ENCODE peak calls at places on chromosomes 12 and 14, in ten cellular contexts. Z, R, N, F, T, H, M, S, K and C are unnamed samples. For H3K9me3, the result is how much of the 10 kb centered on the place peaks cover.

GRCh38 chr14:68665792-68666195 is 127.1 kb downstream of the ZFP36L1 start:
- DNase-seq in Z (no peak), R (no peak), N (no peak), F (no peak), T (no peak), H (no peak), M (no peak), S (no peak), K (no peak), C (no peak)

GRCh38 chr14:64501326-64502171 is 2.1 kb downstream of the ZBTB25 start:
- DNase-seq in Z (peak), R (peak), N (no peak), F (peak), T (peak), H (peak), M (no peak), S (peak), K (peak), C (peak)

GRCh38 chr12:123506843-123507236 is 26.7 kb downstream of the RILPL1 start:
- DNase-seq in Z (no peak), R (no peak), N (no peak), F (no peak), T (no peak), H (no peak), M (no peak), S (no peak), K (no peak), C (no peak)

GRCh38 chr12:95073698-95074520 is 491 bp upstream of the NR2C1 start:
- DNase-seq in Z (no peak), R (no peak), N (no peak), F (no peak), T (no peak), H (no peak), M (peak), S (peak), K (no peak), C (no peak)

GRCh38 chr12:16520328-16520727 is 85.6 kb downstream of the LMO3 start:
- DNase-seq in Z (no peak), R (no peak), N (no peak), F (peak), T (no peak), H (no peak), M (no peak), S (no peak), K (no peak), C (no peak)

GRCh38 chr12:127108360-127109215 is 1158.4 kb upstream of the TMEM132C start:
- DNase-seq in Z (peak), R (no peak), N (peak), F (peak), T (peak), H (peak), M (peak), S (peak), K (peak), C (no peak)

GRCh38 chr12:40693503-40693863 is 1.2 kb downstream of the CNTN1 start:
- DNase-seq in Z (no peak), R (no peak), N (peak), F (no peak), T (no peak), H (no peak), M (peak), S (no peak), K (no peak), C (no peak)

GRCh38 chr12:54388214-54389138 is 3.9 kb upstream of the ZNF385A start:
- DNase-seq in Z (no peak), R (no peak), N (no peak), F (no peak), T (no peak), H (no peak), M (no peak), S (no peak), K (no peak), C (no peak)

GRCh38 chr14:35632276-35633071 is 98.5 kb downstream of the INSM2 start:
- DNase-seq in Z (no peak), R (no peak), N (no peak), F (peak), T (no peak), H (no peak), M (no peak), S (no peak), K (no peak), C (no peak)

GRCh38 chr14:81437226-81437625 is 37.1 kb upstream of the STON2 start:
- DNase-seq in Z (no peak), R (no peak), N (no peak), F (no peak), T (no peak), H (no peak), M (no peak), S (no peak), K (no peak), C (no peak)

GRCh38 chr14:37598085-37598972 is 2.9 kb downstream of the TTC6 start:
- DNase-seq in Z (no peak), R (peak), N (no peak), F (no peak), T (no peak), H (no peak), M (peak), S (no peak), K (no peak), C (no peak)

GRCh38 chr12:3054993-3055711 is 22.0 kb upstream of the TSPAN9 start:
- DNase-seq in Z (no peak), R (peak), N (no peak), F (no peak), T (no peak), H (no peak), M (no peak), S (no peak), K (no peak), C (peak)

GRCh38 chr14:103542545-103543088 is 13.6 kb downstream of the TRMT61A start:
- DNase-seq in Z (peak), R (peak), N (no peak), F (no peak), T (peak), H (no peak), M (peak), S (no peak), K (no peak), C (no peak)

GRCh38 chr14:44613061-44613712 is 106.1 kb upstream of the FSCB start:
- DNase-seq in Z (no peak), R (no peak), N (no peak), F (no peak), T (no peak), H (no peak), M (no peak), S (no peak), K (no peak), C (no peak)

GRCh38 chr12:31117203-31118011 is 43.7 kb downstream of the DDX11 start:
- DNase-seq in Z (no peak), R (peak), N (peak), F (peak), T (no peak), H (no peak), M (peak), S (peak), K (peak), C (no peak)

GRCh38 chr14:21095430-21096205 is 2.8 kb downstream of the ZNF219 start:
- DNase-seq in Z (no peak), R (no peak), N (no peak), F (peak), T (no peak), H (no peak), M (peak), S (no peak), K (no peak), C (no peak)

GRCh38 chr12:56725723-56726102 is 614 bp upstream of the NACA start:
- DNase-seq in Z (no peak), R (no peak), N (no peak), F (no peak), T (no peak), H (no peak), M (no peak), S (no peak), K (no peak), C (no peak)

GRCh38 chr12:54374555-54375257 is 9.8 kb downstream of the ZNF385A start:
- DNase-seq in Z (peak), R (peak), N (no peak), F (no peak), T (peak), H (no peak), M (peak), S (no peak), K (no peak), C (no peak)

GRCh38 chr14:101196051-101196450 is 292.5 kb upstream of the RTL1 start:
- DNase-seq in Z (no peak), R (no peak), N (no peak), F (no peak), T (no peak), H (no peak), M (no peak), S (no peak), K (no peak), C (no peak)

GRCh38 chr12:43835656-43836454 is at the start of gene TMEM117:
- DNase-seq in Z (peak), R (peak), N (peak), F (peak), T (peak), H (peak), M (peak), S (peak), K (peak), C (peak)

GRCh38 chr14:91414475-91415342 is 2.9 kb downstream of the CCDC88C start:
- DNase-seq in Z (no peak), R (no peak), N (no peak), F (no peak), T (no peak), H (no peak), M (peak), S (no peak), K (no peak), C (no peak)

GRCh38 chr12:22657538-22657937 is 32.6 kb downstream of the ETNK1 start:
- DNase-seq in Z (no peak), R (no peak), N (no peak), F (peak), T (no peak), H (no peak), M (no peak), S (no peak), K (no peak), C (no peak)

GRCh38 chr14:105143451-105144230 is 24.9 kb downstream of the JAG2 start:
- DNase-seq in Z (no peak), R (peak), N (no peak), F (no peak), T (no peak), H (no peak), M (peak), S (no peak), K (no peak), C (peak)

GRCh38 chr14:32709072-32709471 is 229.6 kb upstream of the NPAS3 start:
- DNase-seq in Z (no peak), R (no peak), N (no peak), F (peak), T (no peak), H (no peak), M (no peak), S (no peak), K (no peak), C (peak)

GRCh38 chr14:33938131-33938949 is 12.5 kb downstream of the EGLN3 start:
- DNase-seq in Z (peak), R (peak), N (peak), F (no peak), T (peak), H (peak), M (peak), S (peak), K (no peak), C (peak)

GRCh38 chr12:65630555-65630954 is 193.7 kb upstream of the HMGA2 start:
- DNase-seq in Z (no peak), R (no peak), N (no peak), F (no peak), T (no peak), H (no peak), M (no peak), S (no peak), K (no peak), C (no peak)

GRCh38 chr12:6074979-6075585 is 49.4 kb downstream of the VWF start:
- DNase-seq in Z (peak), R (no peak), N (no peak), F (no peak), T (peak), H (no peak), M (peak), S (no peak), K (no peak), C (no peak)

GRCh38 chr12:30867415-30867814 is 59.1 kb upstream of the TSPAN11 start:
- DNase-seq in Z (no peak), R (no peak), N (no peak), F (no peak), T (no peak), H (no peak), M (no peak), S (no peak), K (no peak), C (no peak)

GRCh38 chr12:121837680-121838079 is 21.0 kb downstream of the HPD start:
- DNase-seq in Z (no peak), R (no peak), N (no peak), F (no peak), T (no peak), H (no peak), M (no peak), S (no peak), K (no peak), C (no peak)
- H3K27ac ChIP-seq in Z (no peak), R (no peak), N (no peak), F (no peak), T (no peak), H (no peak), M (no peak), S (no peak), K (no peak), C (no peak)

GRCh38 chr12:63042646-63043045 is 107.7 kb upstream of the PPM1H start:
- DNase-seq in Z (no peak), R (no peak), N (no peak), F (peak), T (no peak), H (no peak), M (no peak), S (no peak), K (no peak), C (no peak)

GRCh38 chr12:63040526-63041220 is 105.7 kb upstream of the PPM1H start:
- DNase-seq in Z (no peak), R (no peak), N (no peak), F (no peak), T (no peak), H (no peak), M (no peak), S (no peak), K (no peak), C (no peak)

GRCh38 chr12:63041601-63042000 is 106.7 kb upstream of the PPM1H start:
- DNase-seq in Z (no peak), R (no peak), N (no peak), F (no peak), T (no peak), H (no peak), M (no peak), S (no peak), K (no peak), C (no peak)

GRCh38 chr12:63047146-63047545 is 103.9 kb downstream of the AVPR1A start:
- DNase-seq in Z (no peak), R (no peak), N (no peak), F (no peak), T (no peak), H (no peak), M (no peak), S (no peak), K (no peak), C (no peak)

GRCh38 chr12:63045020-63045860 is 105.8 kb downstream of the AVPR1A start:
- DNase-seq in Z (no peak), R (no peak), N (no peak), F (peak), T (no peak), H (no peak), M (no peak), S (peak), K (no peak), C (no peak)
- H3K4me3 ChIP-seq in Z (no peak), R (no peak), N (no peak), F (no peak), T (no peak), H (no peak), M (no peak), S (no peak), K (no peak), C (no peak)

DNA sequence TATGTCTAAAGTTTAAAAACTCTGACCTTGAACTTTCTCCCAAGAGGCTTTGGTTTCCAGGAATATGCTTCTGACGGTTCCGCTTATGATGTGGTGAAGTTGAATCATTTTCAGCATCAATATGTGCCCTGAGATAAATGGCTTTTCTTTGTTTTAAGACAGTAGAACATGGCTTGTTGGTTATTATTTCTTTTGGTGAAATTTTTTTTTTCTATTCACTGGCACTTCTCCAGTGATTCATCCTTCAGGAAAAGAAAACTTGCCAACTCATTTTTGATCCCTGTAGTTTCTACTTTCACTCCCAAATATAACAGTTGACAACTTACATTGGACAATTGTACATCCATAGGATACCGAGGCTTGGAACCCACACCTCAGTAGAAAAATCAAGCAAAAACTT is 1301.2 kb upstream of the FLRT2 start:
- DNase-seq in Z (no peak), R (no peak), N (no peak), F (peak), T (no peak), H (no peak), M (no peak), S (no peak), K (no peak), C (no peak)
- H3K9me3 ChIP-seq in Z (under half), R (under half), N (under half), F (under half), T (under half), H (under half), M (under half), S (under half), K (under half), C (under half)

GRCh38 chr14:92517761-92518160 is 4.2 kb downstream of the RIN3 start:
- DNase-seq in Z (no peak), R (no peak), N (no peak), F (no peak), T (no peak), H (no peak), M (no peak), S (no peak), K (no peak), C (no peak)

GRCh38 chr14:92516966-92517350 is 3.4 kb downstream of the RIN3 start:
- DNase-seq in Z (no peak), R (no peak), N (no peak), F (no peak), T (no peak), H (no peak), M (no peak), S (no peak), K (no peak), C (no peak)

GRCh38 chr14:92519246-92520101 is 5.9 kb downstream of the RIN3 start:
- DNase-seq in Z (no peak), R (no peak), N (no peak), F (no peak), T (no peak), H (no peak), M (no peak), S (no peak), K (no peak), C (no peak)

GRCh38 chr14:92520701-92521415 is 7.3 kb downstream of the RIN3 start:
- DNase-seq in Z (no peak), R (no peak), N (no peak), F (no peak), T (no peak), H (no peak), M (no peak), S (no peak), K (no peak), C (no peak)

DNA sequence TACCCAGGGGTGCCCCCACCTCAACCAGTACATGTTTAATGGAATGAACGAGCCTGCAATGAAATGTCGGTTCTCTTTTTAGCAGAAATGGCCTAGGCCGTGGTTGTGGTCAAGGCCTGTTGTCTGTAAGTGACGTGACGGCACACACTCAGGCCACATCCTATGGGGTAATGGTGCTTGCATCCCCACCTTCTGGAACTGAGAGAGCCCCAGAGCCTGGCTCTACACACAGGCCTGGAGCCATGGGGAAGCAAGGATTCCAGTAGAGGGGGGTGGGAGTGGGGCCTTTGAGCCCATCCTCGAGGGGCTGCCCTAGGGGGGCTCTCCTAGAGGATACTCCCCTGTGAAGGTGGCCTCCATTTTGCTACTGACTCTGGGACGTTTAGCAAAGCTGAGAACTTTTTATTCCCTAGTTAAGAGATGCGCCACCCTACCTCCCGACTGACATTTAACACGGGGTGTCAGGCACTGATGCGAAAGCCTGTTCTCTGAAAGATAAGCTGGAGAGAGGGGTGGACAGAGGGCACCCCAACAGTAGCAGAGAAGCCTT is 6.6 kb downstream of the RIN3 start:
- DNase-seq in Z (no peak), R (no peak), N (no peak), F (no peak), T (no peak), H (no peak), M (no peak), S (no peak), K (no peak), C (no peak)
- H3K27ac ChIP-seq in Z (no peak), R (no peak), N (no peak), F (no peak), T (no peak), H (no peak), M (no peak), S (no peak), K (no peak), C (no peak)

DNA sequence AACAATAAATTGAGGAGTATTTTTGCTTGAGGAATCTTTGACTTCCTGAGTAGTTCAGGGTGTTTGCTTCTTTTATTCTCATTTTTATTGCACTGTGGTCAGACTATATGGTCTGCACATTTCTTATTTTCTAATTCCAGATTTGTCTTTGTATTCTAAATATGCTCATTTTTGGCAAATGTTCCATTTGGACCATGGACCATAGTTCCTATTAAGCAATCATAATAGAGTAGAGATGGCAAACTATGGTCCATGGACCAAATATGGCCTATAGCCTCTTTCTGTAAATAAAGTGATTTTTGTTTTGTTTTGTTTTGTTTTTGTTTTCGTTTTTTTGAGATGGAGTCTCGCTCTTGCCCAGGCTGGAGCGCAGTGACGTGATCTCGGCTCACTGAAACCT is 2.1 kb downstream of the GPRC5A start:
- DNase-seq in Z (no peak), R (no peak), N (no peak), F (no peak), T (no peak), H (no peak), M (no peak), S (no peak), K (no peak), C (no peak)
- H3K4me3 ChIP-seq in Z (no peak), R (no peak), N (peak), F (peak), T (no peak), H (no peak), M (no peak), S (no peak), K (no peak), C (peak)

DNA sequence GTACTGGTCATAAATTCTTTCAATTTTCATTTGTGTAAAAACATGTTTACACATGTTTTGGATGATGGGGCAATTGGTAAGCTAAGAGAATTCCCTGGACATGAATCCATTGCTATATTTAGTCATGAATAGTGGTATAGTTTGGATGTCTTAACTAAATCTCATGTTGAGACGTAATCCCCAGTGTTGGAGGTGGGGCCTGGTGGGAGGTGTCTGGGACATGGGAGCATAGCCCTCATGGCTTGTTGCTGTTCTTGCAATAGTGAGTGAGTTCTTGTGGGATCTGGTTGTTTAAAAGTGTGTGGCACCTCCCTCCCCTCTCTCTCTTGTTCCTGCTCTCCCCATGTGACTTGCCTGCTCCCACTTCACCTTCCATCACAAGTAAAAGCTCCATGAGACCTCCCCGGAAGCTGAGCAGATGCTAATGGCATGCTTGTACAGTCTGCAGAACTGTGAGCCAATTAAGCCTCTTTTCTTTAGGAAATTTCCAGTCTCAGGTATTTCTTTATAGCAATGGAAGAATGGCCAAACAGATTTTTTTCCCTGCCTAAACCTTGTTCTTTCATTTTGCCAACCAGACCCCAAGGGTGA is 33.6 kb downstream of the CTSG start:
- DNase-seq in Z (no peak), R (no peak), N (no peak), F (peak), T (no peak), H (no peak), M (no peak), S (no peak), K (no peak), C (no peak)
- H3K9me3 ChIP-seq in Z (under half), R (under half), N (under half), F (under half), T (under half), H (under half), M (under half), S (under half), K (under half), C (under half)